ENCODE peak calls at places on chromosome 13, in seven cellular contexts. O is PC-3, Z is GM23248, J is GM23338, X is hepatocyte, E is OCI-LY7, G is HCT116. F is an unnamed sample.

GRCh38 chr13:94305463-94305862 is 174.0 kb downstream of the DCT start:
- DNase-seq in G (no peak), X (no peak), J (no peak), Z (peak), E (no peak), O (peak), F (no peak)

GRCh38 chr13:37640499-37640898 is 41.9 kb upstream of the POSTN start:
- DNase-seq in Z (peak), J (peak), E (peak), G (no peak), X (peak), O (peak), F (peak)

GRCh38 chr13:106446011-106446410 is 89.5 kb downstream of the EFNB2 start:
- DNase-seq in Z (peak), X (no peak), J (no peak), E (no peak), G (no peak), O (peak), F (peak)

GRCh38 chr13:51955281-51955771 is 55.9 kb downstream of the ATP7B start:
- DNase-seq in E (no peak), O (peak), G (no peak), J (no peak), X (no peak), Z (no peak), F (no peak)

GRCh38 chr13:80858131-80858530 is 517.2 kb upstream of the SPRY2 start:
- DNase-seq in Z (no peak), E (no peak), J (peak), X (no peak), O (no peak), G (no peak), F (peak)

GRCh38 chr13:34913040-34913439 is 29.0 kb upstream of the NBEA start:
- DNase-seq in J (peak), E (no peak), X (peak), O (peak), G (no peak), Z (peak), F (peak)

GRCh38 chr13:94335786-94336357 is 143.6 kb downstream of the DCT start:
- DNase-seq in G (no peak), E (no peak), Z (no peak), O (peak), X (no peak), J (no peak), F (no peak)

GRCh38 chr13:112704634-112705145 is 14.9 kb downstream of the ATP11A start:
- DNase-seq in E (no peak), O (no peak), J (no peak), Z (no peak), G (no peak), X (no peak), F (no peak)

GRCh38 chr13:52179925-52180324 is 20.5 kb upstream of the NEK3 start:
- DNase-seq in J (no peak), O (no peak), E (no peak), X (no peak), Z (no peak), G (no peak), F (no peak)

GRCh38 chr13:20714161-20714560 is 10.7 kb downstream of the IL17D start:
- DNase-seq in X (no peak), O (no peak), E (no peak), G (no peak), Z (peak), J (no peak), F (no peak)

GRCh38 chr13:38657191-38657590 is 29.7 kb upstream of the FREM2 start:
- DNase-seq in O (peak), X (no peak), Z (peak), E (no peak), G (no peak), J (no peak), F (no peak)

GRCh38 chr13:95217920-95218830 is 83.1 kb downstream of the ABCC4 start:
- DNase-seq in E (no peak), Z (no peak), O (peak), J (no peak), G (no peak), X (no peak), F (no peak)

GRCh38 chr13:47679391-47679790 is 321.7 kb downstream of the SUCLA2 start:
- DNase-seq in J (no peak), X (peak), O (peak), Z (peak), G (no peak), E (no peak), F (no peak)

GRCh38 chr13:65532231-65532630 is 1697.9 kb downstream of the PCDH9 start:
- DNase-seq in X (no peak), O (no peak), E (no peak), Z (no peak), J (no peak), G (no peak), F (no peak)

GRCh38 chr13:102369303-102369702 is 32.5 kb downstream of the FGF14 start:
- DNase-seq in J (no peak), X (no peak), Z (no peak), G (no peak), E (no peak), O (peak), F (no peak)

GRCh38 chr13:98821372-98822237 is 69.1 kb upstream of the SLC15A1 start:
- DNase-seq in J (peak), Z (peak), X (peak), E (no peak), G (no peak), O (no peak), F (no peak)

GRCh38 chr13:31441804-31442487 is 242.2 kb downstream of the B3GLCT start:
- DNase-seq in Z (no peak), G (no peak), X (no peak), O (no peak), J (no peak), E (no peak), F (no peak)

GRCh38 chr13:33722216-33722900 is 95.6 kb upstream of the RFC3 start:
- DNase-seq in E (no peak), J (no peak), G (no peak), O (no peak), Z (peak), X (no peak), F (no peak)

GRCh38 chr13:35485451-35485850 is 9.0 kb upstream of the MAB21L1 start:
- DNase-seq in E (no peak), G (no peak), O (no peak), Z (no peak), X (no peak), J (no peak), F (no peak)

GRCh38 chr13:19606152-19606551 is 27.3 kb upstream of the MPHOSPH8 start:
- DNase-seq in O (peak), Z (peak), G (no peak), J (no peak), X (no peak), E (no peak), F (no peak)

GRCh38 chr13:84479656-84480055 is 597.4 kb upstream of the SLITRK1 start:
- DNase-seq in Z (peak), X (no peak), G (peak), E (no peak), O (peak), J (no peak), F (no peak)

GRCh38 chr13:39600766-39601165 is 2.2 kb downstream of the LHFPL6 start:
- DNase-seq in G (no peak), E (peak), Z (peak), J (peak), X (no peak), O (no peak), F (peak)

GRCh38 chr13:44768233-44768632 is 192.1 kb upstream of the TSC22D1 start:
- DNase-seq in J (no peak), E (no peak), G (no peak), O (no peak), X (no peak), Z (no peak), F (no peak)

GRCh38 chr13:20828540-20829364 is 55.0 kb upstream of the EEF1AKMT1 start:
- DNase-seq in Z (peak), J (peak), G (peak), O (peak), E (peak), X (peak), F (peak)

GRCh38 chr13:31328549-31329229 is 128.9 kb downstream of the B3GLCT start:
- DNase-seq in X (no peak), E (no peak), Z (peak), J (no peak), G (no peak), O (peak), F (no peak)

GRCh38 chr13:106186366-106187030 is 349.0 kb downstream of the EFNB2 start:
- DNase-seq in J (no peak), E (no peak), Z (peak), X (no peak), G (no peak), O (no peak), F (no peak)

GRCh38 chr13:39415003-39415402 is 188.0 kb downstream of the LHFPL6 start:
- DNase-seq in O (no peak), E (no peak), G (no peak), J (no peak), Z (peak), X (no peak), F (no peak)

GRCh38 chr13:97295279-97296182 is 73.4 kb downstream of the MBNL2 start:
- DNase-seq in O (peak), X (no peak), J (no peak), Z (peak), E (no peak), G (no peak), F (no peak)

GRCh38 chr13:33764716-33765115 is 53.2 kb upstream of the RFC3 start:
- DNase-seq in J (no peak), G (no peak), O (peak), Z (no peak), X (no peak), E (no peak), F (no peak)

GRCh38 chr13:99307247-99307646 is at the start of gene GPR183:
- DNase-seq in Z (peak), E (no peak), O (no peak), J (no peak), X (no peak), G (no peak), F (no peak)

GRCh38 chr13:26810095-26810494 is 49.5 kb upstream of the GPR12 start:
- DNase-seq in O (no peak), J (no peak), Z (no peak), G (no peak), E (no peak), X (no peak), F (no peak)

GRCh38 chr13:96822900-96823299 is 171.4 kb downstream of the OXGR1 start:
- DNase-seq in E (peak), G (peak), X (peak), Z (peak), J (peak), O (peak), F (peak)

GRCh38 chr13:44879452-44880058 is 109.7 kb downstream of the NUFIP1 start:
- DNase-seq in J (peak), E (peak), X (peak), G (peak), Z (peak), O (peak), F (no peak)

GRCh38 chr13:23436680-23437079 is 3.2 kb upstream of the SACS start:
- DNase-seq in J (no peak), E (no peak), X (no peak), G (no peak), Z (no peak), O (no peak), F (no peak)

GRCh38 chr13:28678809-28679208 is 19.9 kb downstream of the POMP start:
- DNase-seq in G (no peak), O (peak), Z (no peak), E (no peak), X (no peak), J (peak), F (no peak)

GRCh38 chr13:100721885-100722512 is 47.4 kb upstream of the TMTC4 start:
- DNase-seq in X (peak), G (peak), E (peak), J (peak), O (peak), Z (peak), F (peak)

GRCh38 chr13:41274881-41275280 is 11.5 kb upstream of the MTRF1 start:
- DNase-seq in G (no peak), O (no peak), Z (peak), E (no peak), J (no peak), X (no peak), F (no peak)

GRCh38 chr13:72998012-72998411 is 60.8 kb upstream of the KLF5 start:
- DNase-seq in G (no peak), E (no peak), O (no peak), Z (no peak), X (no peak), J (no peak), F (no peak)
- TF ChIP-seq EZH2phosphoT487 in G (no peak), E (no peak), O (no peak), Z (no peak), X (no peak), J (no peak), F (no peak)

DNA sequence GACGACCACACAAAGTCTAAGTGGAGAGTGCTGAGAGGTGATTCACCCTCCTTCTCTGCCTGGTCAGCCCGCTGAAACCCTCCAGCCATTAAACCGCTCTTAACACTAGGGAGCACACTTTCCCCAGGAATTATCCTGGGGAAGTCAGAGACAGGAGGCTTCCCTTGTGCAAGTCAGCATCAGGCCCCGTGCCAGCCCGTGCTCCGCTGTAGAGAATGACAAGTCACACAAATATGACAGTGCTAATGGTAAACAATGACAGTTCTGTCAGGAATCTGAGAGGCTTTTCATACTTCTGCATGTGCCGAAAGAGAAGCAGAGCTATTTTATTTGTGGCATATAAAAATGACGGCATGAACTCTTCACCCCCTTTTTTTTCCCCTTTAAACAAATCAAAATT is 816.9 kb upstream of the SLC10A2 start:
- DNase-seq in O (peak), E (no peak), X (peak), G (peak), J (peak), Z (peak), F (peak)
- TF ChIP-seq EZH2phosphoT487 in O (no peak), E (no peak), X (no peak), G (no peak), J (no peak), Z (no peak), F (no peak)

GRCh38 chr13:42615691-42616090 is 41.7 kb downstream of the TNFSF11 start:
- DNase-seq in J (no peak), G (no peak), X (peak), Z (no peak), E (no peak), O (peak), F (no peak)
- TF ChIP-seq EZH2phosphoT487 in J (no peak), G (no peak), X (no peak), Z (no peak), E (no peak), O (no peak), F (no peak)

GRCh38 chr13:113996912-113997745 is 23.3 kb upstream of the C13orf46 start:
- DNase-seq in Z (no peak), X (no peak), O (peak), J (no peak), E (no peak), G (no peak), F (no peak)
- TF ChIP-seq EZH2phosphoT487 in Z (no peak), X (no peak), O (no peak), J (no peak), E (no peak), G (no peak), F (no peak)

GRCh38 chr13:110497003-110497402 is 64.5 kb downstream of the RAB20 start:
- DNase-seq in G (no peak), E (no peak), Z (no peak), O (no peak), J (no peak), X (no peak), F (no peak)

GRCh38 chr13:110499621-110500281 is 61.8 kb downstream of the RAB20 start:
- DNase-seq in G (no peak), O (peak), Z (no peak), J (no peak), X (no peak), E (no peak), F (no peak)

GRCh38 chr13:110498765-110499164 is 62.8 kb downstream of the RAB20 start:
- DNase-seq in Z (no peak), O (no peak), G (no peak), X (no peak), E (no peak), J (no peak), F (no peak)

GRCh38 chr13:110496281-110496680 is 65.2 kb downstream of the RAB20 start:
- DNase-seq in Z (no peak), O (no peak), J (no peak), X (no peak), G (no peak), E (no peak), F (no peak)

GRCh38 chr13:110498327-110498726 is 63.2 kb downstream of the RAB20 start:
- DNase-seq in X (no peak), J (no peak), E (no peak), Z (no peak), G (no peak), O (no peak), F (no peak)
- TF ChIP-seq EZH2phosphoT487 in X (no peak), J (no peak), E (no peak), Z (no peak), G (no peak), O (no peak), F (no peak)

DNA sequence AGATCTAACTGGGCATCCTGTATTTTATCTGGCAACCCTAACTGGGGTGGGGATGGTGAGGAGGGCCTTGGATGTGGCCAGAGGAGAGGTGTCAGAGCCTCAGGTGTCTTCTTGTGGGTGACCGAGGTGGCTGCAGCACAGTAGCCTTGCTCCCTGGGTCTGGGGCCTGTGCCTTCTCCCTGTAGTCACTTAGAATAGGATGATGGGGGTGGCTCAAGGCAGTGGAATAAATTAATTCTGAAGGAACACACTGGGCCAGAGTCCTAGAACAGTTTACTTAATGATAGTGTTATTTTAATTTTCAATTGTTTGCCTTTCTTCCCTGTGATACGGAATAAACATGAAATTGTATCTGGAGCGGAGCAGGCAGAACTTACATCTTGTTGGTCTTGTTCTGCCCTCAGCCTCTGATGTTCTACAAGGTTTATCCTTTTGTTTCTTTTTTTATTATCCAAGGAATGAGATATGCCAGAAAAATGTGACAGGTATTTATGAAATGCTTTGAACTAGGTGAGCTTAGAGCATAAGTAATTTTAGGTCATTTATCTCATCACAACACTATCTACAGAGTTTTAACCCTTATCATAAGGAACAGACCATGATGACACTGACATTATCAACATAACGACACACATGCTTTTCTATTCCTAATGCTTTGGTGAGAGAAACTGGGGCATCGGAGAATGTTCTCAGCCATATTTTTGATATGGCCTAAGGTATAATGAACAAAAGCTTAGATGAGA is 51.4 kb downstream of the LRCH1 start:
- DNase-seq in Z (no peak), G (no peak), O (no peak), X (no peak), J (no peak), E (no peak), F (no peak)
- TF ChIP-seq EZH2phosphoT487 in Z (no peak), G (no peak), O (no peak), X (no peak), J (no peak), E (no peak), F (no peak)

F was measured in neural progenitor cell.